ENCODE peak calls at places on chromosomes 1 and 21, in nine cellular contexts. V is OCI-LY7; D is activated CD8-positive, alpha-beta memory T cell treated with anti-CD3 and anti-CD28 coated beads for 48 hours; E is activated CD8-positive, alpha-beta T cell treated with anti-CD3 and anti-CD28 coated beads, Interleukin-2, amount 10 ng/mL, durations not matched to agents 7 days and 5 days; M is suprapubic skin; G is T-cell; T is right atrium auricular region; U is DND-41; K is caudate nucleus. X is an unnamed sample.

GRCh38 chr1:15334995-15335394 is 74.7 kb upstream of the EFHD2 start:
- DNase-seq in M (no peak), V (no peak), E (no peak), T (no peak), D (no peak), G (no peak), K (no peak), U (no peak), X (no peak)

GRCh38 chr1:22662318-22662717 is 9.3 kb downstream of the C1QB start:
- DNase-seq in E (no peak), M (no peak), G (no peak), V (peak; percentile 51), U (peak; percentile 20), D (no peak), K (no peak), T (no peak), X (no peak)

GRCh38 chr1:226223157-226223785 is at the start of gene MIXL1:
- DNase-seq in T (no peak), M (no peak), K (no peak), U (no peak), E (no peak), G (no peak), D (no peak), V (peak; percentile 38), X (no peak)

GRCh38 chr1:176619261-176619660 is 156.3 kb downstream of the PAPPA2 start:
- DNase-seq in K (no peak), D (no peak), U (no peak), E (no peak), M (no peak), G (no peak), T (no peak), V (no peak), X (no peak)

GRCh38 chr1:23459338-23459757 is 24.6 kb downstream of the ASAP3 start:
- DNase-seq in D (no peak), K (no peak), V (no peak), U (no peak), M (no peak), G (no peak), E (no peak), T (no peak), X (no peak)

GRCh38 chr1:87226341-87226760 is 102.3 kb upstream of the LMO4 start:
- DNase-seq in M (peak; percentile 67), K (no peak), G (no peak), V (no peak), E (no peak), D (no peak), U (no peak), T (peak; percentile 81), X (peak; percentile 75)

GRCh38 chr1:206455681-206456344 is 14.5 kb upstream of the IKBKE start:
- DNase-seq in V (no peak), U (no peak), T (no peak), E (no peak), D (no peak), K (peak; percentile 29), G (no peak), M (peak; percentile 64), X (no peak)

GRCh38 chr21:15141236-15141970 is 76.6 kb upstream of the NRIP1 start:
- DNase-seq in K (no peak), M (no peak), T (no peak), V (no peak), U (no peak), E (no peak), D (no peak), G (no peak), X (no peak)

GRCh38 chr1:178192686-178193085 is 98.8 kb downstream of the RASAL2 start:
- DNase-seq in T (no peak), U (no peak), G (no peak), V (peak; percentile 5), M (no peak), E (no peak), D (no peak), K (no peak), X (no peak)

GRCh38 chr1:98556521-98557158 is 104.9 kb upstream of the SNX7 start:
- DNase-seq in M (no peak), U (no peak), K (no peak), T (no peak), V (peak; percentile 13), G (no peak), D (no peak), E (no peak), X (no peak)

GRCh38 chr1:211923065-211923464 is 92.5 kb upstream of the LPGAT1 start:
- DNase-seq in K (peak; percentile 36), U (no peak), D (no peak), G (no peak), V (no peak), T (no peak), M (no peak), E (no peak), X (no peak)

GRCh38 chr1:153465728-153466625 is 5.5 kb upstream of the S100A7 start:
- DNase-seq in U (peak; percentile 18), D (peak; percentile 47), M (no peak), T (peak; percentile 67), K (no peak), V (peak; percentile 48), E (peak; percentile 69), G (peak; percentile 46), X (no peak)

GRCh38 chr21:39911286-39911685 is 44.0 kb downstream of the PCP4 start:
- DNase-seq in E (no peak), D (no peak), T (no peak), U (no peak), M (no peak), G (no peak), K (no peak), V (no peak), X (no peak)

GRCh38 chr1:236141447-236142357 is 637 bp upstream of the GPR137B start:
- DNase-seq in T (no peak), E (no peak), K (no peak), G (no peak), M (no peak), V (peak; percentile 40), D (no peak), U (no peak), X (no peak)

GRCh38 chr1:244601336-244601735 is 51.6 kb upstream of the DESI2 start:
- DNase-seq in V (no peak), E (no peak), M (no peak), K (no peak), D (no peak), U (no peak), G (no peak), T (no peak), X (no peak)